ENCODE peak calls at places on chromosomes 7 and 10, in seven cellular contexts. C is GM13976, A is cardiac fibroblast, Y is tibial artery, X is GM12865, P is heart right ventricle, K is gastrocnemius medialis. M is an unnamed sample.

GRCh38 chr7:100942038-100942774 is 7.1 kb upstream of the MUC3A start:
- DNase-seq in C (no peak), A (no peak), Y (no peak), X (no peak), P (no peak), K (no peak), M (no peak)

GRCh38 chr7:102094311-102094710 is 192.4 kb upstream of the SH2B2 start:
- DNase-seq in C (no peak), A (peak), Y (no peak), X (no peak), P (no peak), K (no peak), M (no peak)

GRCh38 chr10:18233775-18234174 is 93.6 kb downstream of the CACNB2 start:
- DNase-seq in C (no peak), A (peak), Y (no peak), X (peak), P (peak), K (no peak), M (no peak)

GRCh38 chr10:110872145-110872983 is 636 bp downstream of the PDCD4 start:
- DNase-seq in C (peak), A (peak), Y (peak), X (peak), P (peak), K (peak), M (peak)

GRCh38 chr7:117828831-117829230 is 44.4 kb downstream of the CTTNBP2 start:
- DNase-seq in C (no peak), A (no peak), Y (no peak), X (no peak), P (no peak), K (no peak), M (no peak)

GRCh38 chr7:2621061-2621828 is 10.5 kb upstream of the TTYH3 start:
- DNase-seq in C (no peak), A (peak), Y (peak), X (no peak), P (peak), K (no peak), M (no peak)

GRCh38 chr7:117165656-117166055 is 157.2 kb downstream of the WNT2 start:
- DNase-seq in C (no peak), A (no peak), Y (no peak), X (peak), P (peak), K (no peak), M (no peak)

GRCh38 chr7:116438274-116438673 is 61.3 kb upstream of the CAV2 start:
- DNase-seq in C (no peak), A (peak), Y (no peak), X (no peak), P (no peak), K (no peak), M (no peak)

GRCh38 chr10:63055705-63056104 is 77.4 kb upstream of the NRBF2 start:
- DNase-seq in C (no peak), A (no peak), Y (no peak), X (no peak), P (no peak), K (no peak), M (no peak)

GRCh38 chr10:17989908-17990767 is 38.4 kb downstream of the SLC39A12 start:
- DNase-seq in C (peak), A (peak), Y (no peak), X (peak), P (no peak), K (no peak), M (peak)

GRCh38 chr10:29615195-29615594 is 19.6 kb downstream of the SVIL start:
- DNase-seq in C (no peak), A (no peak), Y (no peak), X (no peak), P (no peak), K (no peak), M (no peak)

GRCh38 chr10:117168135-117168674 is 29.1 kb upstream of the KCNK18 start:
- DNase-seq in C (peak), A (peak), Y (peak), X (peak), P (peak), K (no peak), M (peak)

GRCh38 chr10:80787952-80788351 is 250.2 kb downstream of the SH2D4B start:
- DNase-seq in C (no peak), A (no peak), Y (no peak), X (no peak), P (no peak), K (no peak), M (no peak)

GRCh38 chr10:102752266-102752930 is 8.7 kb downstream of the WBP1L start:
- DNase-seq in C (no peak), A (peak), Y (peak), X (no peak), P (no peak), K (peak), M (no peak)

GRCh38 chr7:158588085-158588877 is 658 bp upstream of the PTPRN2 start:
- DNase-seq in C (no peak), A (no peak), Y (no peak), X (no peak), P (no peak), K (no peak), M (no peak)

GRCh38 chr7:32591938-32592337 is 96.6 kb downstream of the AVL9 start:
- DNase-seq in C (no peak), A (no peak), Y (no peak), X (no peak), P (no peak), K (no peak), M (no peak)

GRCh38 chr10:13765641-13766341 is 179.0 kb downstream of the PRPF18 start:
- DNase-seq in C (no peak), A (no peak), Y (no peak), X (no peak), P (no peak), K (no peak), M (no peak)

GRCh38 chr7:28669329-28669728 is 257.0 kb downstream of the CREB5 start:
- DNase-seq in C (no peak), A (no peak), Y (no peak), X (no peak), P (no peak), K (no peak), M (no peak)

DNA sequence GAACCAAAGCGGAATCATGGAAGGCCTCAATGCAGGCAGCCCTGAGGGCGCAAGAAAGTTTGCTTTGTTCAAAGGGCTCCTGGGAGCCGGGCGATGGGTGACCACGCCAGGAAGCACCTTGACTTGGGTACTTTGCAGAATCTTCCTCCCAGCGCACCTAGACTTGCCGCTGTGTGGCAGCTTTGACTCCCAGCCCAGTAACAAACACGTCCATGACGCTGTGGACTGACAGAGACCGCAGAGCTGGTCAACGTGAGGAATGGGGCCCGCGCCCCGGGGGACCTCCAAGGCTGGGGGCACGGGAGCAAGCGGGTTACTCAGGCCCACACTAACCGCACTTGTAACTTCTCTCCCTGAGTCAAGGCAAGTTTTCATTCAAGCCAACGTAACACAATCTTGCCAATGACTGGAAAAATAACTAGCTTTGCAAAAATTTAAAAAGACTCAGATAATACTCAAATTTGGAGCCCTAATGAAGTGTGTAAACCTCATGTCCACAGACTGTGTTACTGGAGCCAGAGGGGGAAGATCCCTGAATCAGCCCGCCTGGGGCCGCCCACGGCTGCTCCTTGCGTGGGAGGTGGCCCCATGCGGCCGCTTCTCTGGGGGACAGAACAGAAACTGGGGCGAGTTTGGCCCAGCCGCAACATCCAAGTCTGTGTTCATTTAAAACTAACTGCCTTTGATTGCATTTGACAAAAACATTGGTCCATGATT is 130.8 kb downstream of the DNAJB6 start:
- DNase-seq in C (no peak), A (no peak), Y (no peak), X (no peak), P (no peak), K (no peak), M (no peak)
- TF ChIP-seq CTCF in C (no peak), A (no peak), Y (no peak), X (no peak), P (no peak), K (no peak), M (no peak)

DNA sequence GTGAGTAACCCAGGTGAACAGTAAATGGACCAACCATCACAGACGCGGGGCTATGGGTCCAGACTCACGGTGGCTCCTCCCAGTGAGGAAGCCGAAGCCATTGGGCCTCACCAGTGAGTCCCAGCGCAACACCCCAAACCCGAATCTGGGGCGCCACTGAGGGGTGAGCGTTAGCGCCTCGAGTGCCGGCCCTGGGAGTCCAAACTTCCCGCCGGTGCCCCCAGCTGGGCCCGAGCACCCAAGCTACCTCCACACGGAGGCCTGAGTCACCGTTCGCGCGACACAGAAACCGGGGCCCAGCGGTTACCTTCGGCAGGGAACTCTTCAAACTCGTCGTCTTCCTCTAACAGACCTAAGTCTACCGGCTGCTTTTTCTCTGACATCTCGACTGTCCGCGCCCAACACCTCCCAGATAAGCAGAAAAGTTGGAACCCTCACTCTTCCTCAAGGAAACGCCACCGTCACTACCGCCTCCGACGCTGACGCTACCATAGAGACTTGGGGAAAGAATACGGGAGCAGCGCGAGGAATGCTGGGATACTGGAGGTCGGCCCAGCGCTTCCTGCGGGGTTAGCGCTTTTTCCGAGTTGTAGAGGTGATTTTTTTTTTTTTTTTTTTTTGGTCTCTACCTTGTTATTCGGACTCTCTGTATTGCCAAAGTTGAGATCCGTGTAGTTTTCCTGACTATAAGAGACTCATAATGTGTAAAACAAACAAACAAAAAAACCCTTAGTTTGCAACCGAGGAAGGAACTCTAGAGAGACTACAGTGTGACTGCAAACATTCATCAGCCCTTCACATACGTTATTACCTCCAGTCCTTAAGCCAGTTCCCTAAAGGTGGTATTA is at the start of gene SEM1:
- DNase-seq in C (peak), A (peak), Y (peak), X (peak), P (peak), K (peak), M (peak)
- TF ChIP-seq CTCF in C (no peak), A (no peak), Y (no peak), X (no peak), P (no peak), K (no peak), M (no peak)

GRCh38 chr7:105014725-105015630 is 973 bp downstream of the KMT2E start:
- DNase-seq in C (peak), A (peak), Y (peak), X (peak), P (peak), K (peak), M (peak)

GRCh38 chr7:105013283-105013817 is 655 bp upstream of the KMT2E start:
- DNase-seq in C (peak), A (peak), Y (peak), X (peak), P (peak), K (peak), M (peak)

GRCh38 chr7:105015631-105015965 is 1.6 kb downstream of the KMT2E start:
- DNase-seq in C (no peak), A (no peak), Y (no peak), X (peak), P (peak), K (peak), M (no peak)

GRCh38 chr7:105012503-105013282 is 1.3 kb upstream of the KMT2E start:
- DNase-seq in C (peak), A (peak), Y (peak), X (peak), P (peak), K (peak), M (peak)

DNA sequence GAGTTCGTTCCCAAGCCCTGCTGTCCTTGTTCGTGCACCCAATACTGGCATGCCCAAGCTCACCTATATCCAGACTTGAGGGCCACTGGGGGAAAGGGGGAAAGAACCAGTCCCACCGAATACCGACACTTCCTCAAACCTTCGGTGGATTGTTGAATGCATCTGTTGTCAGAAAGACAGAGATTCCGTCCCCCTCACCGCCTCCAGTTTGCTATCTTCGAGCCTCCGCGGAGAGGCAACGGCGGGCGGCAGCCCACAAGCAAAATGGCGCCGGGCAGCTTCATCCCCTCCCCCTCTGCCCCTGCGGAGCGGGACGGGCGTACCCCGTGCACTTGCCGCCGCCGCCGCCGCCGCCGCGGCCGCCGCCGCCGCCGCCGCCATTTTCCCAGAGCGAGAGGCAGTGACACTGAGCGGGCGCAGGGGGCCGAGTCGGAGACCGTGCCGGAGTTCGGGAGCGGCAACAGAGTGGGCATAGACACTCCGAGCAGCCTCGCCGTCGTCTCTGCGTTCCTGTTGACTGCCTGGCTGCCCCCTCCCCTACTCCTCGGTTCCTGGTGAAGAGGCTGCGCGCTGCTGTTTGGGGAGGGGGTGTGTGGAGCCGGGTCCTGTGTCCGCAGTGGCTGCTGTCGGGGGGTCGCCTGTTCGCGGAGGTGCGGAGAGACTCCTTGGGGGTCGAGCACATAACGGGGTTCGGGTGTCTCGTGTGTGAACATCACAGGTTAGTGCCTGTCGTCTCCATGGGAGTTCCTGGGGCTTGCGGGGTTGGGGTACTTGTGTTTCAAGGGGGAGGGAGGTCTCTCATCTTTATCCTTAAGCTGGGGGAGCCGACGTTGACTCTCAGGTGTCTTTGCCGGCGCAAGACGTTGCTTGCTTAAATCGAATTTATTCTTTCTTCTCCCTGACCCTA is at the start of gene KMT2E:
- DNase-seq in C (peak), A (peak), Y (peak), X (peak), P (peak), K (peak), M (peak)
- TF ChIP-seq CTCF in C (no peak), A (peak), Y (no peak), X (peak), P (no peak), K (no peak), M (no peak)

GRCh38 chr10:43997330-43997729 is 348.6 kb upstream of the ZNF32 start:
- DNase-seq in C (no peak), A (no peak), Y (no peak), X (no peak), P (no peak), K (no peak), M (no peak)
- TF ChIP-seq CTCF in C (no peak), A (no peak), Y (no peak), X (no peak), P (no peak), K (no peak), M (no peak)

DNA sequence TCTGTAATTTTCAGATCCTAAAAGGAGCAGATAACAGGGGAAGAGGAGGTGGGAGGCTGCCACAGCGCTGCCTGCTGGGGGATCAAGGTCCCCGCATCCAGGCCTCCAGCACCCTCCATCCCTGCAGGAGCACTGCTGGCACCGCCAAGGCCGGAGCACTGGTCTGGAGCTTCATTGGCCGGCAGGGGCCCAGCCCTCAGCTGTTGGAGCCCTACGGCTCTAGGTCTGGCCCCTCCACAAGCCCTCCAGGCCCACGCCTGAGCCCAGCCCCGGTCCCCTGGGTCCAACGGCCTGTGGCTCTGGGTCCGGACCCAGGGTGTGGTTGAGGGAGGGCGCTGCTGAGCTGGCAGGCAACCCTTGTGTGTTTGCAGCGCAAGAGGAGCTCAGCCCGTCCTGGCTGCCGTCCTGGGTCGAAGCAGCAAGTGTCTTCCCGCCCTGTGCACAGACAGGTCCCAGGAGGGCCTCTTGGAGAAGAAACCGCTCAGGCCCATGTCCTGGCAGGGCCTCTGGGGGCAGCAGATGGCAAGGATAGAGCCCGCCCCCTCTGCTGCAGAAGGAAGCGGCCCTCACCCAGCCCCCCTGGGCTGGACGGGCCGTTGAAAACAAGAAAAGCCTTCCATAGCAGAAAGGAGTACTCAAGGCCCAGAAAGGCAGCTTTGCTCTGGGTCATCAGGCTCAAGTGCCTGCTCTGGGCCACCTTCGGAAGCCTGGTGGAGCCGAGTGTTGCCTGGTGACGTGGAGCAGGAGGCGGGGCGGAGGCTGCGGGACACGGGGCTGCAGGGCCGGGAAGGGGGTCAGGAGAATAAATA is 54.3 kb upstream of the TNRC18 start:
- DNase-seq in C (no peak), A (no peak), Y (no peak), X (no peak), P (no peak), K (no peak), M (no peak)
- TF ChIP-seq CTCF in C (no peak), A (peak), Y (peak), X (peak), P (no peak), K (no peak), M (peak)

DNA sequence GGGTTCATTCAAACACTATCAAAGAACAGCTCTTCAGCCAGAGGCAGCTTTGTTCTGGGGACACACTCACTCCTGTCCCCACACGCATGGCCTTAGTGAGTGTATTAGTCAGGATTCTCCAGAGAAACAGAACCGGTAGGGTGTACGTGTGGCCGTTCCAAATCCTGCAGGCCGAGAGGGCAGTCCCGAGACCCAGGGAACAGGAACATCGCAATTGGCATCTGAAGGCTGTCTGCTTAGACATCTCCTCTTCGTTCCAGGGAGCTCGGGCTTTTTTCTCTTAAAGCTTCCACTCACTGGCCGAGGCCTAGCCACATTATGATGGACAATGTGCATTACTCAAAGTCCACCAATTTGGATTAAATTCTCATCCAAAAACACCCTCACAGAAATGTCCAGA is 523.3 kb downstream of the GLRX3 start:
- DNase-seq in C (no peak), A (no peak), Y (no peak), X (no peak), P (no peak), K (no peak), M (no peak)
- TF ChIP-seq CTCF in C (no peak), A (no peak), Y (no peak), X (no peak), P (no peak), K (no peak), M (no peak)

GRCh38 chr10:77350711-77351119 is 286.9 kb downstream of the KCNMA1 start:
- DNase-seq in C (no peak), A (peak), Y (peak), X (no peak), P (no peak), K (peak), M (no peak)
- TF ChIP-seq CTCF in C (no peak), A (peak), Y (no peak), X (no peak), P (no peak), K (no peak), M (no peak)

DNA sequence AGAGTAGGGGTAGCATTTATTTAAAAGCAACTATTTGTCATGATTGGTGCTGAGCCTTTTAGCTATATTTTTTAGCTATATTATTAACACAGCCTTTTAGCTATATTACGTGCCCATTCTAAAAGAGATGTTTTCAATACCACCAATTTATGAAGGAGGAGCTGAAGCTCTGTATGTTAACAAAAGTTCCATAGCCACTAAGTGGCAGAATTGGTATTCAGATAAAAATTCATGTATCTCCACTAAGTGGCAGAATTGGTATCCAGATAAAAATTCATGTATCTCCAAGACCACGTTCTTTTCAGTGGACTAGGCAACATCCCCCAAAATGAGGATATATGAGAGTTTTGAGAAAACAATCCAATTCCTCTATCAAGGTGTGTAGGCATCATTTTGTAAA is 268.6 kb downstream of the HGF start:
- DNase-seq in C (no peak), A (peak), Y (no peak), X (peak), P (no peak), K (no peak), M (no peak)
- TF ChIP-seq CTCF in C (no peak), A (peak), Y (peak), X (no peak), P (peak), K (no peak), M (peak)

DNA sequence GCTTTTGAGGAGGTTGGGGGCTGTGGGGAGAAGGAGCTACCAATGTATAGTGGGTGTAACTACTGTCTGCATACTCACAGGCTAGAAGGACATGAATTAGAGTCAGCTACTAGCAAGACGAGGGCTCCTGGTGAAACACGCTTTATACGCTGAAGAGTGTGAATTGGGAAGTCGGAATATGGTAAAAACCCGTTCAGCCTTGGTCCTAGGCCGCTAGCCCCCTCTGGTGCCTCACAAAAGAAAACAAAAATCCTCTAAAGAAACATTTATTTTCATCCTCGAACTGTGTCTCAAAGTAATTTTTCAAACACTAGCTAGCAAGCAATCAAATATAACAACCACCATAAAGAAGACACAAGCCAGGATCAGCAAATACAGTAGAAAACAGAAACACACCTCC is 338.1 kb upstream of the SEMA3C start:
- DNase-seq in C (no peak), A (peak), Y (no peak), X (no peak), P (no peak), K (no peak), M (no peak)
- TF ChIP-seq CTCF in C (no peak), A (peak), Y (peak), X (no peak), P (peak), K (no peak), M (no peak)